ENCODE peak calls at places on chromosomes 7 and 10, in five cellular contexts. I, G, C, V and X are unnamed samples.

GRCh38 chr7:151087247-151088018 is 1.2 kb downstream of the AGAP3 start:
- DNase-seq in G (peak; percentile 13), C (peak; percentile 35), I (no peak), V (no peak), X (peak; percentile 83)

GRCh38 chr7:106486331-106486730 is 174.6 kb downstream of the CCDC71L start:
- DNase-seq in C (no peak), V (no peak), I (no peak), G (no peak), X (no peak)

GRCh38 chr7:74544706-74545469 is 91.2 kb downstream of the GTF2IRD1 start:
- DNase-seq in C (no peak), I (no peak), V (peak; percentile 14), G (no peak), X (peak; percentile 88)

GRCh38 chr7:130240240-130240639 is 26.4 kb upstream of the CPA2 start:
- DNase-seq in I (no peak), C (no peak), G (no peak), V (no peak), X (no peak)

GRCh38 chr10:88271736-88272135 is 311.4 kb downstream of the RNLS start:
- DNase-seq in I (no peak), C (no peak), G (no peak), V (no peak), X (no peak)

GRCh38 chr7:65369843-65370242 is 3.8 kb upstream of the ZNF92 start:
- DNase-seq in G (no peak), V (no peak), I (no peak), C (no peak), X (no peak)

GRCh38 chr7:111841596-111842209 is 279.4 kb upstream of the IMMP2L start:
- DNase-seq in G (no peak), I (no peak), C (no peak), V (no peak), X (no peak)

GRCh38 chr7:97145068-97145467 is 27.6 kb downstream of the SDHAF3 start:
- DNase-seq in G (no peak), I (no peak), V (no peak), C (no peak), X (no peak)

GRCh38 chr10:82922046-82922445 is 1047.1 kb downstream of the NRG3 start:
- DNase-seq in V (no peak), G (no peak), C (no peak), I (no peak), X (no peak)

GRCh38 chr10:3636356-3637181 is 148.4 kb downstream of the KLF6 start:
- DNase-seq in I (peak; percentile 16), C (no peak), V (no peak), G (no peak), X (no peak)

GRCh38 chr7:159137906-159138305 is 6.8 kb downstream of the VIPR2 start:
- DNase-seq in C (no peak), V (no peak), G (no peak), I (no peak), X (no peak)

GRCh38 chr10:94065344-94065743 is 71.6 kb downstream of the PLCE1 start:
- DNase-seq in V (no peak), I (no peak), C (no peak), G (no peak), X (no peak)

GRCh38 chr10:126595160-126595559 is 75.3 kb downstream of the C10orf90 start:
- DNase-seq in I (no peak), V (no peak), G (no peak), C (no peak), X (no peak)

GRCh38 chr7:80505900-80506500 is 5.9 kb downstream of the GNAT3 start:
- DNase-seq in C (no peak), I (no peak), G (no peak), V (no peak), X (no peak)

GRCh38 chr7:79377097-79377496 is 76.4 kb downstream of the MAGI2 start:
- DNase-seq in G (no peak), V (no peak), I (no peak), C (no peak), X (no peak)

GRCh38 chr10:4883079-4883739 is 57.2 kb downstream of the AKR1E2 start:
- DNase-seq in C (no peak), V (no peak), G (no peak), I (no peak), X (no peak)

GRCh38 chr7:152709307-152710133 is 33.6 kb upstream of the XRCC2 start:
- DNase-seq in C (no peak), V (no peak), I (peak; percentile 44), G (no peak), X (no peak)

GRCh38 chr7:20895563-20895962 is 108.9 kb upstream of the SP8 start:
- DNase-seq in I (no peak), G (no peak), V (no peak), C (no peak), X (no peak)

GRCh38 chr10:45058580-45058979 is 57.9 kb downstream of the ZNF22 start:
- DNase-seq in G (no peak), V (no peak), I (no peak), C (no peak), X (no peak)

GRCh38 chr10:51718804-51719291 is 19.5 kb upstream of the CSTF2T start:
- DNase-seq in I (no peak), G (no peak), C (no peak), V (no peak), X (no peak)

GRCh38 chr7:19060870-19061269 is 56.6 kb downstream of the TWIST1 start:
- DNase-seq in I (no peak), V (no peak), C (no peak), G (no peak), X (no peak)

GRCh38 chr7:70647801-70648491 is 484.0 kb upstream of the GALNT17 start:
- DNase-seq in C (peak; percentile 57), V (no peak), I (no peak), G (no peak), X (no peak)

GRCh38 chr10:132492323-132493035 is 45.1 kb upstream of the INPP5A start:
- DNase-seq in G (no peak), I (no peak), C (no peak), V (no peak), X (no peak)

GRCh38 chr7:127478040-127478386 is 85.5 kb upstream of the ZNF800 start:
- DNase-seq in C (no peak), V (no peak), I (no peak), G (no peak), X (no peak)

GRCh38 chr10:5685764-5686240 is 1.2 kb downstream of the TASOR2 start:
- DNase-seq in I (no peak), V (no peak), C (no peak), G (no peak), X (no peak)

GRCh38 chr7:64174941-64175340 is 32.1 kb upstream of the ZNF735 start:
- DNase-seq in C (no peak), G (no peak), I (no peak), V (no peak), X (no peak)

GRCh38 chr7:29563590-29564454 is at the start of gene PRR15:
- DNase-seq in V (peak; percentile 56), I (peak; percentile 49), C (no peak), G (no peak), X (peak; percentile 90)

GRCh38 chr10:89522463-89522862 is 12.9 kb downstream of the SLC16A12 start:
- DNase-seq in G (no peak), C (no peak), I (no peak), V (no peak), X (no peak)

GRCh38 chr10:104130041-104130440 is 8.1 kb downstream of the SFR1 start:
- DNase-seq in V (no peak), I (no peak), G (no peak), C (no peak), X (no peak)

GRCh38 chr10:92590623-92591549 is 2.0 kb upstream of the KIF11 start:
- DNase-seq in I (no peak), C (peak; percentile 11), V (peak; percentile 49), G (peak; percentile 27), X (peak; percentile 69)

GRCh38 chr10:88820990-88821389 is 18.5 kb downstream of the LIPM start:
- DNase-seq in I (no peak), V (no peak), C (no peak), G (no peak), X (no peak)

GRCh38 chr7:2019693-2020511 is 212.8 kb downstream of the MAD1L1 start:
- DNase-seq in G (peak; percentile 30), I (no peak), C (peak; percentile 73), V (no peak), X (peak; percentile 64)

GRCh38 chr7:105590793-105591192 is 9.5 kb upstream of the EFCAB10 start:
- DNase-seq in C (no peak), V (no peak), G (no peak), I (no peak), X (no peak)

GRCh38 chr10:42988517-42989395 is 88.1 kb upstream of the RET start:
- DNase-seq in G (no peak), I (no peak), V (peak; percentile 2), C (no peak), X (peak; percentile 23)

GRCh38 chr7:12839508-12840153 is 152.2 kb downstream of the ARL4A start:
- DNase-seq in I (no peak), C (no peak), G (no peak), V (no peak), X (no peak)

GRCh38 chr7:151727579-151728285 is 149.2 kb downstream of the PRKAG2 start:
- DNase-seq in V (no peak), I (no peak), C (no peak), G (peak; percentile 93), X (peak; percentile 76)

GRCh38 chr7:123499211-123499968 is 35.0 kb downstream of the IQUB start:
- DNase-seq in C (no peak), V (no peak), G (no peak), I (no peak), X (no peak)

GRCh38 chr10:59266321-59266720 is 89.9 kb downstream of the PHYHIPL start:
- DNase-seq in G (no peak), V (peak; percentile 22), C (no peak), I (no peak), X (no peak)